ENCODE peak calls at places on chromosome 4, in ten cellular contexts. V is GM12878, M is tibial nerve, P is K562, L is HepG2, W is pancreas, B is left lung, D is ovary, S is ascending aorta, O is tibial artery. A is an unnamed sample.

GRCh38 chr4:123265443-123265842 is 131.2 kb upstream of the SPRY1 start:
- DNase-seq in O (no peak), S (no peak), D (no peak), W (no peak), B (no peak), P (no peak), V (no peak), M (no peak), L (no peak), A (no peak)

GRCh38 chr4:169268951-169269781 is 1.6 kb downstream of the SH3RF1 start:
- DNase-seq in P (no peak), S (peak; percentile 62), M (no peak), W (no peak), V (no peak), B (no peak), O (no peak), D (no peak), L (peak; percentile 75), A (no peak)

GRCh38 chr4:118589471-118590055 is 95.6 kb upstream of the METTL14 start:
- DNase-seq in V (no peak), W (no peak), S (no peak), O (no peak), B (peak; percentile 14), P (no peak), M (no peak), D (no peak), L (no peak), A (no peak)

GRCh38 chr4:168920438-168921081 is 89.5 kb downstream of the CBR4 start:
- DNase-seq in W (no peak), L (no peak), O (no peak), M (no peak), D (no peak), S (no peak), V (no peak), P (no peak), B (no peak), A (no peak)

GRCh38 chr4:30726090-30726668 is 6.0 kb downstream of the PCDH7 start:
- DNase-seq in S (no peak), P (no peak), M (no peak), L (no peak), W (no peak), D (no peak), O (no peak), B (no peak), V (no peak), A (no peak)

GRCh38 chr4:78627046-78627965 is 75.7 kb downstream of the ANXA3 start:
- DNase-seq in P (no peak), W (no peak), B (no peak), M (no peak), V (no peak), O (no peak), S (no peak), L (no peak), D (no peak), A (no peak)

GRCh38 chr4:18155062-18156041 is 133.8 kb upstream of the LCORL start:
- DNase-seq in M (no peak), D (no peak), L (no peak), B (no peak), V (no peak), O (no peak), P (no peak), S (no peak), W (no peak), A (no peak)

GRCh38 chr4:24070117-24070516 is 180.3 kb upstream of the PPARGC1A start:
- DNase-seq in P (no peak), O (no peak), L (peak; percentile 1), W (no peak), D (no peak), M (no peak), B (no peak), V (no peak), S (no peak), A (no peak)

GRCh38 chr4:16034010-16034829 is 49.6 kb downstream of the PROM1 start:
- DNase-seq in S (no peak), P (no peak), W (no peak), B (no peak), D (no peak), M (no peak), O (no peak), V (no peak), L (peak; percentile 83), A (no peak)

GRCh38 chr4:72468904-72469502 is 100.0 kb downstream of the ADAMTS3 start:
- DNase-seq in O (no peak), V (no peak), P (no peak), W (no peak), D (no peak), B (no peak), L (peak; percentile 17), S (no peak), M (no peak), A (no peak)

GRCh38 chr4:2305766-2306501 is 44.0 kb upstream of the MXD4 start:
- DNase-seq in W (peak; percentile 1), L (no peak), S (no peak), M (no peak), B (no peak), P (no peak), V (no peak), O (no peak), D (no peak), A (no peak)

GRCh38 chr4:89753601-89754066 is 83.3 kb downstream of the SNCA start:
- DNase-seq in M (no peak), L (peak; percentile 30), O (no peak), V (no peak), B (no peak), D (no peak), W (no peak), S (no peak), P (no peak), A (no peak)

DNA sequence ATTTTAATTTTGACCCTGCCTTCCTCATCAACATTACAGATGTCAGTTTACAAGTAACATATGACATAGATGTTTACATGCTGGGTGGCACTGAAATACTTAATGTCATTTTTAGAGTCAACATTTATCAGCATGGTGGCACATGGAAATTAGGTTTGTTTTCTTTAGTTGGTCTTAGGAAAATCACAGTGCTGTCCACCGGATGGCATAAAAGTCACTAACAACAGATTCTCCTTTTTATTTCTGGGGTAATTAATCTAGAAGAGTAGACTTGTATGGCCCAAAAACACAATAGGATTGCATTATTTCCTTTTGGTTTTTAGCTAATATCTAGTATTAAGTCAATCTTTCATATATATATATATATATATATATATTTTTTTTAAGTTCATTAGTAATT is 88.6 kb upstream of the HHIP start:
- DNase-seq in S (no peak), V (no peak), B (no peak), M (no peak), W (no peak), O (no peak), P (no peak), D (no peak), L (no peak), A (no peak)
- TF ChIP-seq CTCF in S (no peak), V (no peak), B (no peak), M (no peak), W (no peak), O (no peak), P (no peak), D (no peak), L (no peak), A (no peak)

DNA sequence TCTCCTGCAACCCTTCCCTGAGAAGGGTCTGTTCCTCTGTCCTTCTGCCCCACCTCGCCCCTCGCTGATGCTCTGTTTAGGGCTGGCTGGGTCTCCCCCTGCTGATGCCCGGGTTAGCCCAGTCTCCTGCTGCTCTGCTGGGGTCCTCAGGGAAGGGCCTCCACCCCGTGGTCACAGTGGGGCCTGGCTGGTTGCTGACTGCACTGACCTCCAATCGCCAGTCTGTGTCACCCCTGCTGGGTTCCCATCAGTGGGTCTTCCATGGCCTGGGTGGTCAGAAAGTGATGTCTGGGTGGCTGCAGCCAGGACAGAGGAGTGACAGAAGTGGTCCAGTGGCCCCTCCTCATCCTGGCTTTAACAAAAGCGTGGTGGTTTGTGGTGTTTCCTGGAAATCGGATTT is 44.7 kb downstream of the EVC start:
- DNase-seq in P (no peak), V (no peak), L (no peak), O (no peak), B (no peak), W (no peak), S (no peak), D (no peak), M (no peak), A (no peak)
- H3K36me3 ChIP-seq in P (no peaks in the 10 kb centered on the region), V (no peaks in the 10 kb centered on the region), L (peaks cover 12% of the 10 kb centered on the region), O (peaks cover 49% of the 10 kb centered on the region), B (no peaks in the 10 kb centered on the region), W (no peaks in the 10 kb centered on the region), S (peaks cover 59% of the 10 kb centered on the region), D (peaks cover 5% of the 10 kb centered on the region), M (peaks cover 100% of the 10 kb centered on the region), A (peaks cover 21% of the 10 kb centered on the region)

DNA sequence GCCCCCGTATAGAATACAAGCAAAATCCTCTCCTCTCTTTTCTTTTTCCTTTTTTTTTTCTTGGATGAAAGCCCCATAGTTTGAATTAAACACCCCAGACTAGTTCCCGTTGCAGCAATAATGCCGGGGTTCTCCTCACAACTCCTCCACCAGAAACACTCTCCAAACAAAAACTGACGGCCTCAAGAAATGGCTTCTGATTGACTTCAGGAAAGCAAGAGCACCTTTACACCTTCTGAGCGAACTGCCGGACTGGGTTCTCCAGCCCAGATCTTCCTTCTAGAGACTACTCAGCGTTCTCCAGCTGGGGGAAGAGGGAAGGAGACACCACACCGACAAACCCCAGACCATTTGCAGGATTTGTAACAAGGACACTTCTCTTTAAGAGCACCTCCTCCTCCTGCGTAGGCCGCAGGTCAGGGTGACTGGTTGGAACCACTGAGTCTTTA is 4.0 kb downstream of the HAND2 start:
- DNase-seq in L (no peak), B (no peak), O (no peak), M (no peak), V (no peak), D (no peak), P (no peak), S (peak; percentile 61), W (no peak), A (no peak)
- H3K4me3 ChIP-seq in L (no peak overlapping the region), B (no peak overlapping the region), O (peak overlapping the region; percentile 91), M (no peak overlapping the region), V (no peak overlapping the region), D (peak overlapping the region; percentile 70), P (peak overlapping the region; percentile 51), S (peak overlapping the region; percentile 93), W (no peak overlapping the region), A (no peak overlapping the region)

GRCh38 chr4:165384608-165385007 is 5.8 kb downstream of the CPE start:
- DNase-seq in L (peak; percentile 23), W (no peak), V (no peak), S (no peak), D (no peak), O (no peak), P (no peak), B (no peak), M (no peak), A (no peak)
- TF ChIP-seq CTCF in L (no peak), W (no peak), V (no peak), S (no peak), D (no peak), O (no peak), P (peak; percentile 15), B (no peak), M (no peak), A (no peak)

GRCh38 chr4:4457803-4458550 is 71.1 kb downstream of the NSG1 start:
- DNase-seq in L (no peak), P (no peak), D (no peak), O (no peak), W (no peak), M (no peak), B (no peak), V (no peak), S (no peak), A (no peak)
- H3K36me3 ChIP-seq in L (peaks cover 12% of the 10 kb centered on the region), P (peaks cover 35% of the 10 kb centered on the region), D (no peaks in the 10 kb centered on the region), O (peaks cover 54% of the 10 kb centered on the region), W (peaks cover 4% of the 10 kb centered on the region), M (peaks cover 90% of the 10 kb centered on the region), B (peaks cover 2% of the 10 kb centered on the region), V (peaks cover 16% of the 10 kb centered on the region), S (peaks cover 54% of the 10 kb centered on the region), A (peaks cover 16% of the 10 kb centered on the region)

GRCh38 chr4:95599777-95600436 is 51.1 kb upstream of the UNC5C start:
- DNase-seq in V (peak; percentile 13), S (no peak), P (no peak), W (no peak), L (no peak), M (no peak), O (no peak), D (no peak), B (no peak), A (no peak)
- H3K4me3 ChIP-seq in V (no peak overlapping the region), S (no peak overlapping the region), P (no peak overlapping the region), W (no peak overlapping the region), L (no peak overlapping the region), M (no peak overlapping the region), O (no peak overlapping the region), D (no peak overlapping the region), B (no peak overlapping the region), A (no peak overlapping the region)

A was measured in GM06990.